ENCODE peak calls at places on chromosomes 16 and 17, in nine cellular contexts. One of them, this sample, is unnamed.

GRCh38 chr16:89166696-89167424 is 4.7 kb upstream of the CDH15 start:
- DNase-seq in IMR-90: no peak
- DNase-seq in ovary: no peak
- DNase-seq in AG04450: no peak
- DNase-seq in ascending aorta: no peak
- DNase-seq in GM10248: no peak
- DNase-seq in thoracic aorta: no peak
- DNase-seq in A549: no peak
- DNase-seq in H9: no peak
- DNase-seq in this sample: no peak

GRCh38 chr17:82984751-82985435 is 94.5 kb upstream of the METRNL start:
- DNase-seq in IMR-90: no peak
- DNase-seq in ovary: no peak
- DNase-seq in AG04450: no peak
- DNase-seq in ascending aorta: no peak
- DNase-seq in GM10248: no peak
- DNase-seq in thoracic aorta: no peak
- DNase-seq in A549: no peak
- DNase-seq in H9: no peak
- DNase-seq in this sample: no peak

GRCh38 chr16:6961704-6962103 is 370.9 kb upstream of the RBFOX1 start:
- DNase-seq in IMR-90: no peak
- DNase-seq in ovary: no peak
- DNase-seq in AG04450: no peak
- DNase-seq in ascending aorta: no peak
- DNase-seq in GM10248: no peak
- DNase-seq in thoracic aorta: no peak
- DNase-seq in A549: no peak
- DNase-seq in H9: no peak
- DNase-seq in this sample: no peak

GRCh38 chr16:9966569-9967157 is 215.6 kb downstream of the GRIN2A start:
- DNase-seq in IMR-90: no peak
- DNase-seq in ovary: no peak
- DNase-seq in AG04450: no peak
- DNase-seq in ascending aorta: no peak
- DNase-seq in GM10248: peak; percentile 32
- DNase-seq in thoracic aorta: no peak
- DNase-seq in A549: no peak
- DNase-seq in H9: no peak
- DNase-seq in this sample: no peak

GRCh38 chr17:40522250-40522960 is 21.0 kb upstream of the TNS4 start:
- DNase-seq in IMR-90: peak; percentile 67
- DNase-seq in ovary: no peak
- DNase-seq in AG04450: no peak
- DNase-seq in ascending aorta: no peak
- DNase-seq in GM10248: no peak
- DNase-seq in thoracic aorta: no peak
- DNase-seq in A549: no peak
- DNase-seq in H9: no peak
- DNase-seq in this sample: no peak

GRCh38 chr16:24075929-24076716 is 180.0 kb upstream of the CACNG3 start:
- DNase-seq in IMR-90: no peak
- DNase-seq in ovary: no peak
- DNase-seq in AG04450: no peak
- DNase-seq in ascending aorta: no peak
- DNase-seq in GM10248: peak; percentile 38
- DNase-seq in thoracic aorta: no peak
- DNase-seq in A549: no peak
- DNase-seq in H9: peak; percentile 41
- DNase-seq in this sample: no peak

GRCh38 chr17:8846768-8847211 is 20.7 kb downstream of the PIK3R6 start:
- DNase-seq in IMR-90: peak; percentile 32
- DNase-seq in ovary: no peak
- DNase-seq in AG04450: no peak
- DNase-seq in ascending aorta: no peak
- DNase-seq in GM10248: no peak
- DNase-seq in thoracic aorta: no peak
- DNase-seq in A549: no peak
- DNase-seq in H9: peak; percentile 75
- DNase-seq in this sample: peak; percentile 25

GRCh38 chr17:6303664-6304063 is 131.3 kb downstream of the AIPL1 start:
- DNase-seq in IMR-90: no peak
- DNase-seq in ovary: no peak
- DNase-seq in AG04450: no peak
- DNase-seq in ascending aorta: no peak
- DNase-seq in GM10248: peak; percentile 24
- DNase-seq in thoracic aorta: no peak
- DNase-seq in A549: no peak
- DNase-seq in H9: peak; percentile 70
- DNase-seq in this sample: no peak

GRCh38 chr17:13940858-13941665 is 128.2 kb upstream of the COX10 start:
- DNase-seq in IMR-90: peak; percentile 32
- DNase-seq in ovary: no peak
- DNase-seq in AG04450: no peak
- DNase-seq in ascending aorta: no peak
- DNase-seq in GM10248: no peak
- DNase-seq in thoracic aorta: no peak
- DNase-seq in A549: peak; percentile 10
- DNase-seq in H9: peak; percentile 42
- DNase-seq in this sample: no peak

GRCh38 chr17:64219571-64219970 is 43.5 kb downstream of the TEX2 start:
- DNase-seq in IMR-90: no peak
- DNase-seq in ovary: no peak
- DNase-seq in AG04450: no peak
- DNase-seq in ascending aorta: no peak
- DNase-seq in GM10248: no peak
- DNase-seq in thoracic aorta: no peak
- DNase-seq in A549: no peak
- DNase-seq in H9: no peak
- DNase-seq in this sample: no peak

GRCh38 chr17:54982399-54982798 is 13.8 kb downstream of the STXBP4 start:
- DNase-seq in IMR-90: peak; percentile 66
- DNase-seq in ovary: peak; percentile 79
- DNase-seq in AG04450: no peak
- DNase-seq in ascending aorta: no peak
- DNase-seq in GM10248: no peak
- DNase-seq in thoracic aorta: peak; percentile 72
- DNase-seq in A549: no peak
- DNase-seq in H9: no peak
- DNase-seq in this sample: no peak

GRCh38 chr17:4500188-4500565 is 1.5 kb downstream of the SPNS2 start:
- DNase-seq in IMR-90: no peak
- DNase-seq in ovary: no peak
- DNase-seq in AG04450: no peak
- DNase-seq in ascending aorta: no peak
- DNase-seq in GM10248: no peak
- DNase-seq in thoracic aorta: no peak
- DNase-seq in A549: peak; percentile 35
- DNase-seq in H9: no peak
- DNase-seq in this sample: no peak

GRCh38 chr17:68101075-68101991 is 65.8 kb downstream of the KPNA2 start:
- DNase-seq in IMR-90: peak; percentile 93
- DNase-seq in ovary: peak; percentile 90
- DNase-seq in AG04450: peak; percentile 67
- DNase-seq in ascending aorta: peak; percentile 90
- DNase-seq in GM10248: peak; percentile 84
- DNase-seq in thoracic aorta: peak; percentile 84
- DNase-seq in A549: peak; percentile 93
- DNase-seq in H9: peak; percentile 100
- DNase-seq in this sample: peak; percentile 82

GRCh38 chr17:57735707-57736106 is 9.4 kb downstream of the CCDC182 start:
- DNase-seq in IMR-90: no peak
- DNase-seq in ovary: no peak
- DNase-seq in AG04450: no peak
- DNase-seq in ascending aorta: no peak
- DNase-seq in GM10248: no peak
- DNase-seq in thoracic aorta: no peak
- DNase-seq in A549: peak; percentile 70
- DNase-seq in H9: peak; percentile 77
- DNase-seq in this sample: peak; percentile 14

GRCh38 chr16:11390573-11391495 is 45.6 kb downstream of the RMI2 start:
- DNase-seq in IMR-90: no peak
- DNase-seq in ovary: no peak
- DNase-seq in AG04450: no peak
- DNase-seq in ascending aorta: no peak
- DNase-seq in GM10248: no peak
- DNase-seq in thoracic aorta: no peak
- DNase-seq in A549: no peak
- DNase-seq in H9: no peak
- DNase-seq in this sample: no peak

GRCh38 chr17:65099941-65100315 is 37.2 kb upstream of the RGS9 start:
- DNase-seq in IMR-90: peak; percentile 60
- DNase-seq in ovary: no peak
- DNase-seq in AG04450: no peak
- DNase-seq in ascending aorta: no peak
- DNase-seq in GM10248: peak; percentile 83
- DNase-seq in thoracic aorta: peak; percentile 27
- DNase-seq in A549: peak; percentile 87
- DNase-seq in H9: peak; percentile 51
- DNase-seq in this sample: no peak

GRCh38 chr16:11526921-11527320 is 59.8 kb downstream of the LITAF start:
- DNase-seq in IMR-90: no peak
- DNase-seq in ovary: no peak
- DNase-seq in AG04450: no peak
- DNase-seq in ascending aorta: no peak
- DNase-seq in GM10248: no peak
- DNase-seq in thoracic aorta: no peak
- DNase-seq in A549: no peak
- DNase-seq in H9: peak; percentile 51
- DNase-seq in this sample: no peak

GRCh38 chr16:2535644-2536021 is 2.2 kb upstream of the PDPK1 start:
- DNase-seq in IMR-90: peak; percentile 93
- DNase-seq in ovary: peak; percentile 59
- DNase-seq in AG04450: peak; percentile 62
- DNase-seq in ascending aorta: no peak
- DNase-seq in GM10248: no peak
- DNase-seq in thoracic aorta: no peak
- DNase-seq in A549: no peak
- DNase-seq in H9: no peak
- DNase-seq in this sample: no peak

GRCh38 chr16:25051446-25052160 is 36.4 kb upstream of the ARHGAP17 start:
- DNase-seq in IMR-90: peak; percentile 84
- DNase-seq in ovary: no peak
- DNase-seq in AG04450: no peak
- DNase-seq in ascending aorta: no peak
- DNase-seq in GM10248: no peak
- DNase-seq in thoracic aorta: no peak
- DNase-seq in A549: no peak
- DNase-seq in H9: no peak
- DNase-seq in this sample: no peak

GRCh38 chr16:11781773-11782172 is 15.3 kb downstream of the ZC3H7A start:
- DNase-seq in IMR-90: no peak
- DNase-seq in ovary: no peak
- DNase-seq in AG04450: no peak
- DNase-seq in ascending aorta: no peak
- DNase-seq in GM10248: no peak
- DNase-seq in thoracic aorta: no peak
- DNase-seq in A549: no peak
- DNase-seq in H9: no peak
- DNase-seq in this sample: no peak

GRCh38 chr16:22763655-22764054 is 50.3 kb upstream of the HS3ST2 start:
- DNase-seq in IMR-90: no peak
- DNase-seq in ovary: no peak
- DNase-seq in AG04450: no peak
- DNase-seq in ascending aorta: no peak
- DNase-seq in GM10248: no peak
- DNase-seq in thoracic aorta: no peak
- DNase-seq in A549: no peak
- DNase-seq in H9: peak; percentile 39
- DNase-seq in this sample: no peak

GRCh38 chr17:68057531-68057952 is 22.0 kb downstream of the KPNA2 start:
- DNase-seq in IMR-90: peak; percentile 56
- DNase-seq in ovary: no peak
- DNase-seq in AG04450: no peak
- DNase-seq in ascending aorta: no peak
- DNase-seq in GM10248: no peak
- DNase-seq in thoracic aorta: no peak
- DNase-seq in A549: no peak
- DNase-seq in H9: no peak
- DNase-seq in this sample: no peak

DNA sequence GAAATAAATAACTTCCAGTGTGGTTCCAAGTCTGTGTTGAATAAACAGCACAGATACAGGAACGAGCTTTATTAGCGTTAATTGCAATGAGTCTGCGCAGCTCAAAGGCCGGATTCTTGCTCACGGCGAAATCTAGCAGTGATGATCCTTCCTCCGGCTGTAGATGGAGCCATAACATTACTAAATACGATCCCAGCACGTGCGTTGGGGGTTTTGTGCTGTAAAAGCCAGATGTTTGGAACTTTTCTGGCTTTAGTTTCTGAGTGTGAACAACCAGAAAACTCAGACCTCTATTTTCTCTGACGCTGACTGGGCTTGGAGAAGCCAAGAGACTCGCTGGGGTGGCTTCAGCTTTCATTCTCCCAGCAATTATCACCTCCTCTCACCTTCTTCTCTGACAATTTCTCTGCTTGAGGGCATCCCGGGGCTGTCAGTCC is 47.0 kb upstream of the AKTIP start:
- DNase-seq in IMR-90: peak; percentile 82
- DNase-seq in ovary: peak; percentile 55
- DNase-seq in AG04450: peak; percentile 70
- DNase-seq in ascending aorta: no peak
- DNase-seq in GM10248: peak; percentile 69
- DNase-seq in thoracic aorta: no peak
- DNase-seq in A549: peak; percentile 71
- DNase-seq in H9: peak; percentile 64
- DNase-seq in this sample: peak; percentile 92
- TF ChIP-seq CTCF in IMR-90: peak; percentile 92
- TF ChIP-seq CTCF in ovary: peak; percentile 24
- TF ChIP-seq CTCF in AG04450: peak; percentile 79
- TF ChIP-seq CTCF in ascending aorta: peak; percentile 42
- TF ChIP-seq CTCF in GM10248: peak; percentile 74
- TF ChIP-seq CTCF in thoracic aorta: peak; percentile 54
- TF ChIP-seq CTCF in A549: peak; percentile 79
- TF ChIP-seq CTCF in H9: peak; percentile 83
- TF ChIP-seq CTCF in this sample: peak; percentile 92

GRCh38 chr17:80414508-80414802 is 512 bp upstream of the ENDOV start:
- DNase-seq in IMR-90: no peak
- DNase-seq in ovary: no peak
- DNase-seq in AG04450: no peak
- DNase-seq in ascending aorta: no peak
- DNase-seq in GM10248: no peak
- DNase-seq in thoracic aorta: no peak
- DNase-seq in A549: no peak
- DNase-seq in H9: peak; percentile 50
- DNase-seq in this sample: no peak
- TF ChIP-seq CTCF in IMR-90: no peak
- TF ChIP-seq CTCF in ovary: no peak
- TF ChIP-seq CTCF in AG04450: no peak
- TF ChIP-seq CTCF in ascending aorta: no peak
- TF ChIP-seq CTCF in GM10248: no peak
- TF ChIP-seq CTCF in thoracic aorta: no peak
- TF ChIP-seq CTCF in A549: no peak
- TF ChIP-seq CTCF in H9: no peak
- TF ChIP-seq CTCF in this sample: no peak

GRCh38 chr16:54805648-54806047 is 125.0 kb upstream of the IRX5 start:
- DNase-seq in IMR-90: no peak
- DNase-seq in ovary: no peak
- DNase-seq in AG04450: no peak
- DNase-seq in ascending aorta: no peak
- DNase-seq in GM10248: no peak
- DNase-seq in thoracic aorta: no peak
- DNase-seq in A549: no peak
- DNase-seq in H9: no peak
- DNase-seq in this sample: no peak
- TF ChIP-seq CTCF in IMR-90: no peak
- TF ChIP-seq CTCF in ovary: no peak
- TF ChIP-seq CTCF in AG04450: no peak
- TF ChIP-seq CTCF in ascending aorta: no peak
- TF ChIP-seq CTCF in GM10248: no peak
- TF ChIP-seq CTCF in thoracic aorta: no peak
- TF ChIP-seq CTCF in A549: no peak
- TF ChIP-seq CTCF in H9: no peak
- TF ChIP-seq CTCF in this sample: no peak

GRCh38 chr17:28548417-28549130 is 3.9 kb downstream of the UNC119 start:
- DNase-seq in IMR-90: no peak
- DNase-seq in ovary: no peak
- DNase-seq in AG04450: no peak
- DNase-seq in ascending aorta: no peak
- DNase-seq in GM10248: no peak
- DNase-seq in thoracic aorta: no peak
- DNase-seq in A549: no peak
- DNase-seq in H9: no peak
- DNase-seq in this sample: no peak
- TF ChIP-seq CTCF in IMR-90: no peak
- TF ChIP-seq CTCF in ovary: no peak
- TF ChIP-seq CTCF in AG04450: no peak
- TF ChIP-seq CTCF in ascending aorta: no peak
- TF ChIP-seq CTCF in GM10248: no peak
- TF ChIP-seq CTCF in thoracic aorta: peak; percentile 12
- TF ChIP-seq CTCF in A549: no peak
- TF ChIP-seq CTCF in H9: no peak
- TF ChIP-seq CTCF in this sample: no peak